ENCODE peak calls at places on chromosomes 1 and 21, in six cellular contexts. U is HCT116, M is K562, L is HepG2, J is GM12878, T is H1. V is an unnamed sample.

GRCh38 chr1:21861602-21862429 is 49.8 kb downstream of the LDLRAD2 start:
- DNase-seq in M (no peak), L (peak), J (no peak), T (no peak), U (no peak), V (no peak)

GRCh38 chr1:71210746-71211145 is 129.9 kb upstream of the ZRANB2 start:
- DNase-seq in U (no peak), L (no peak), J (no peak), M (no peak), T (no peak), V (no peak)

GRCh38 chr1:224722838-224723237 is 106.7 kb downstream of the CNIH3 start:
- DNase-seq in U (no peak), M (no peak), T (no peak), J (no peak), L (no peak), V (no peak)

GRCh38 chr1:244074559-244075171 is 23.6 kb downstream of the ZBTB18 start:
- DNase-seq in U (no peak), T (peak), J (no peak), L (no peak), M (no peak), V (no peak)

GRCh38 chr1:91920001-91920400 is 29.2 kb upstream of the BRDT start:
- DNase-seq in J (no peak), U (no peak), T (no peak), M (no peak), L (no peak), V (no peak)

GRCh38 chr1:22418852-22419480 is 32.7 kb upstream of the ZBTB40 start:
- DNase-seq in J (peak), L (no peak), U (no peak), T (no peak), M (no peak), V (no peak)

GRCh38 chr1:30513396-30514136 is 209.8 kb downstream of the MATN1 start:
- DNase-seq in L (no peak), T (peak), M (no peak), J (no peak), U (no peak), V (no peak)

GRCh38 chr1:31396633-31397351 is 16.2 kb upstream of the SERINC2 start:
- DNase-seq in T (no peak), U (peak), L (no peak), J (no peak), M (no peak), V (no peak)

GRCh38 chr21:17658931-17659330 is 46.2 kb upstream of the BTG3 start:
- DNase-seq in T (no peak), J (no peak), L (no peak), M (no peak), U (no peak), V (no peak)

GRCh38 chr1:197265168-197265567 is 2.9 kb upstream of the CRB1 start:
- DNase-seq in T (no peak), J (no peak), L (no peak), M (no peak), U (no peak), V (no peak)

GRCh38 chr1:197269053-197269452 is 1.0 kb downstream of the CRB1 start:
- DNase-seq in U (no peak), J (no peak), T (no peak), L (no peak), M (no peak), V (no peak)

GRCh38 chr1:197272791-197273190 is 4.7 kb downstream of the CRB1 start:
- DNase-seq in T (no peak), J (no peak), L (no peak), M (no peak), U (no peak), V (no peak)

GRCh38 chr1:197268012-197268411 is at the start of gene CRB1:
- DNase-seq in U (no peak), L (no peak), M (no peak), T (no peak), J (no peak), V (no peak)
- TF ChIP-seq ZNF274 in U (no peak), L (no peak), M (no peak), T (no peak), J (no peak), V (no peak)

DNA sequence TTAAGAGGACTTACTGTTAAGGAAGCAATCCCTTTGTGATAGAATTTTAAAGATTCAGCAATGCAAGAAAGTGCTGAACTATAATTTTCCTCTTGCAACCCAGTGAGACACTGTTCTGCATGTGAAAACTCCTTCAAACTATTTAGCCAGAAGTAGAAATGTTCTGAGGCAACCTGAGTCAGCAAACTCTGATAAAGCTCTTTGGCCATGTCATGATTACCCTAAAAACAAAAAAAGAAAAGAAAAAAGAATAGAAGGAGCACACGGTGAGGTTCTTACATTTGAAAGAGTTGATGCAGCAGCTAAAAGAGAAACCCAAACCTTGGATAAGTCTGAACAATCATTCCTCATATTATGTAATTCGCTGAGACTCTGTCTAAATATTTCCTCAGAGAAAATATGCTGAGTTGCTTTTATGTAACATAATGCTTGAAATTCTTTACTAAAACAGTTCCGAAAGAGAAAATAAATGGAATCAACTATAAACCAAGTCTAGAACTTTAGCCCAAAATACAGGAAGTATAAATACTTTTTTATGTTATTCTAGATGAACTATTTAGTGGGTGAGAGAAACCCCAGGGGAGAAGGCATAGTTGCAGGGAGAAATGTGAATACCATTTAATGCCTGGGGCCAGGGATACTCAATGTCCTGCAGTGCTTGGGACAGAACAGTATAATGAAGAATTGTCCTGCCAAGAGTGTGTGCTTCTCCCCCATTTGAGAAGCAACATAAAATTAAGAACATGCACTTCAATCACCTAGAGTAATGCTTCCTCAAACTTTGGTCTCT is 60.0 kb downstream of the INTS7 start:
- DNase-seq in J (no peak), M (no peak), L (no peak), T (no peak), U (no peak), V (no peak)
- H3K9ac ChIP-seq in J (no peak), M (no peak), L (no peak), T (no peak), U (no peak), V (no peak)

GRCh38 chr1:56072310-56072709 is 507.1 kb downstream of the PLPP3 start:
- DNase-seq in T (no peak), M (no peak), U (no peak), J (no peak), L (no peak), V (no peak)

GRCh38 chr1:56073206-56073605 is 506.2 kb downstream of the PLPP3 start:
- DNase-seq in J (no peak), T (no peak), M (no peak), U (no peak), L (no peak), V (no peak)

GRCh38 chr1:56071351-56071750 is 508.0 kb downstream of the PLPP3 start:
- DNase-seq in M (no peak), U (no peak), T (no peak), J (no peak), L (no peak), V (no peak)

GRCh38 chr1:56074357-56074717 is 505.0 kb downstream of the PLPP3 start:
- DNase-seq in T (no peak), J (no peak), U (no peak), L (no peak), M (no peak), V (no peak)

DNA sequence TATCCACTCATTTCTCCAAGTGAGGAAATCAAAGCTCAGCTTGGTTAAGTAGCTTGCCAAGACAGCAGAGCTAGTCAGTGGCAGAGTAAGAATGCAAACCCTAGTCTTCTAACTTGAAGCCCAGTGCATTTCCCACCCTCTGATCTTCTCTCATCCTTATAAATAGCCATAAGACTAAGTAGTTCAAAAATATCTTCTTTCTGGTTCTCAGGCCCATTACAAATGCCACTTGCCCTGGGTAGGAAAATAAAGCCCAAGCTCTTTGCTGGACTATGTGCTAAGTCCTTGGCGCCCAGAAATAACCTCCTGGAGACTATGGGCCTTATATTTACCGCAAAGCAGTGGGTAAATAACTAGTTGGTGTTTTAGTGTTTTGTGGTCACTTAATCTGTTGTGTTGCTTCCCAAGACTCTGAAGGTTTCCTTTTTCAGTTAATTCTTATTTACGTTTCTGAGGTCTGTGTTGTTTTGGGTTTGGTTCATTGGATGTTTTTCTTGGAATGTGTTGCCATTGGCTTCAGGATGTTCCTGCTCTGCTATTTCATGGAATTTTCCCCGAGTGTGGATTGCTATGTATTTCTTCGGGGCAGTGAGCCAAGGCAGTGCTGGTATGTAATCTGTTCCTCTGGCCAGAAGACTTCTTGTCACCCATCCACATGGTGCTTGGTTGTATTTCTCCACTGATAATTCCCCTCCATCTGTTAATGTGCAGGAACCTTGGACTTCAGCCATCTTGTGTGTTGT is 505.6 kb downstream of the PLPP3 start:
- DNase-seq in U (no peak), T (no peak), L (no peak), J (no peak), M (no peak), V (no peak)
- TF ChIP-seq ZNF274 in U (no peak), T (no peak), L (no peak), J (no peak), M (no peak), V (no peak)

DNA sequence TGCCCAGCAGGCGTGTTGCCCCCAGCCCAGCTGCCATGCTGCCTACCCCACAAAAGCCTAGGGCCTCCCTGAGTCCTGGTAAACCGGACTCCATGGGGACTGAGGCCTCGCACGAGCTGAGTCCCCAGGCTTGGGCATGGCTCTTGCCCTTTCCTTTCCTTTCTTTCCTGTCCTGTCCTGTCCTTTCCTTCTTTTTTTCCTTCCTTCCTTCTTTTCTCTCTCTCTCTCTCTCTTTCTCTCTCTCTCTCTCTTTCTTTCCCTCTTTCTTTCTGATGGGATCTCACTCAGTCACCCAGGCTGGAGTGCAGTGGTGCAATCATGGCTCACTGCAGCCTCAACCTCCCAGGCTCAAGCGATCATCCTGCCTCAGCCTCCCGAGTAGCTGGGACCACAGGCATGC is 104.4 kb downstream of the SPSB1 start:
- DNase-seq in T (no peak), J (no peak), U (no peak), M (no peak), L (no peak), V (no peak)
- H3K9ac ChIP-seq in T (no peak), J (no peak), U (no peak), M (no peak), L (no peak), V (no peak)

GRCh38 chr1:162365284-162366041 is 11.2 kb downstream of the SPATA46 start:
- DNase-seq in T (no peak), J (no peak), U (no peak), M (no peak), L (no peak), V (no peak)
- TF ChIP-seq ZNF274 in T (no peak), J (no peak), U (no peak), M (no peak), L (no peak), V (no peak)

GRCh38 chr1:12480031-12480430 is 138.0 kb downstream of the DHRS3 start:
- DNase-seq in U (no peak), L (no peak), M (no peak), T (no peak), J (no peak), V (no peak)

GRCh38 chr1:12477936-12478611 is 139.9 kb downstream of the DHRS3 start:
- DNase-seq in J (no peak), U (peak), L (peak), M (peak), T (no peak), V (no peak)

GRCh38 chr1:12478612-12478985 is 139.4 kb downstream of the DHRS3 start:
- DNase-seq in L (no peak), U (no peak), J (no peak), T (no peak), M (peak), V (no peak)

GRCh38 chr1:12480748-12481362 is 137.2 kb downstream of the DHRS3 start:
- DNase-seq in L (no peak), M (no peak), U (peak), J (no peak), T (no peak), V (peak)

DNA sequence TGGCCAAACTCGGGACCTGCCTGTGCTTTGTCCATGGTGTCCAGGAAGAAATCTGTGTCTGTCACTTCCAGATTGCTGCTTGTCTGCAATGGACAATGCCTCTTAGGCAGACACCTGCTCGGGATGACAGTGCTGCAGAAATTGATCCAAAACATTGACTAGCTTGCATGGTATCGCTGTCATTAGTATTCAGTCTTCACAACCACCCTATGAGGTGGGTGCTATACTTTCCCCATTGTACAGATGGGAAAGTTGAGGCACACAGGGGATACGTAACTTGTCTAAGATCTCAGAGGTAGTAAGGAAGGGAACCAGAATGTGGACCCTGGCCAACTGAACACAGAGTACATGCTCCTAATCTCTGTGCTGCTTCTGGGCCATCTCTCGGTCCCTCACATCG is 138.7 kb downstream of the DHRS3 start:
- DNase-seq in L (no peak), U (no peak), J (no peak), M (no peak), T (no peak), V (no peak)
- H3K9ac ChIP-seq in L (no peak), U (peak), J (no peak), M (peak), T (no peak), V (no peak)

V was measured in NT2/D1.